ENCODE peak calls at places on chromosomes 13 and 19, in nine cellular contexts. T is AG04450, R is lower leg skin, N is breast epithelium, S is choroid plexus epithelial cell, M is brain microvascular endothelial cell, B is fibroblast of lung, L is psoas muscle, P is body of pancreas. J is an unnamed sample.

GRCh38 chr19:18704054-18704453 is 20.6 kb downstream of the CRTC1 start:
- DNase-seq in T (no peak), R (no peak), N (no peak), S (no peak), M (no peak), B (no peak), L (no peak), P (no peak), J (no peak)

GRCh38 chr13:46170687-46171086 is 11.3 kb downstream of the LCP1 start:
- DNase-seq in T (no peak), R (no peak), N (no peak), S (peak), M (no peak), B (no peak), L (no peak), P (no peak), J (no peak)

GRCh38 chr13:100139822-100140221 is 50.9 kb downstream of the PCCA start:
- DNase-seq in T (peak), R (no peak), N (no peak), S (peak), M (no peak), B (peak), L (no peak), P (no peak), J (no peak)

GRCh38 chr13:29487466-29488454 is 107.7 kb downstream of the SLC7A1 start:
- DNase-seq in T (no peak), R (no peak), N (no peak), S (no peak), M (no peak), B (no peak), L (no peak), P (no peak), J (no peak)

GRCh38 chr13:73039201-73040108 is 19.4 kb upstream of the KLF5 start:
- DNase-seq in T (no peak), R (no peak), N (no peak), S (no peak), M (no peak), B (no peak), L (no peak), P (no peak), J (no peak)

GRCh38 chr13:57666131-57666530 is 34.6 kb downstream of the PCDH17 start:
- DNase-seq in T (no peak), R (no peak), N (no peak), S (no peak), M (no peak), B (no peak), L (no peak), P (no peak), J (no peak)

GRCh38 chr19:35090160-35090794 is 25.3 kb upstream of the FXYD3 start:
- DNase-seq in T (no peak), R (peak), N (peak), S (peak), M (peak), B (peak), L (no peak), P (peak), J (peak)

GRCh38 chr19:1956868-1957492 is 16.0 kb downstream of the CSNK1G2 start:
- DNase-seq in T (no peak), R (no peak), N (no peak), S (no peak), M (no peak), B (no peak), L (peak), P (no peak), J (no peak)

GRCh38 chr13:99985886-99986527 is 4.4 kb downstream of the ZIC2 start:
- DNase-seq in T (no peak), R (no peak), N (no peak), S (no peak), M (no peak), B (no peak), L (no peak), P (no peak), J (no peak)

GRCh38 chr19:7917292-7918061 is 2.7 kb upstream of the SNAPC2 start:
- DNase-seq in T (no peak), R (no peak), N (no peak), S (peak), M (peak), B (peak), L (peak), P (peak), J (no peak)

GRCh38 chr13:77728265-77728966 is 30.9 kb downstream of the SLAIN1 start:
- DNase-seq in T (no peak), R (no peak), N (no peak), S (no peak), M (no peak), B (peak), L (no peak), P (no peak), J (peak)

GRCh38 chr13:107441279-107441678 is 774.1 kb downstream of the LIG4 start:
- DNase-seq in T (peak), R (no peak), N (no peak), S (peak), M (peak), B (peak), L (no peak), P (no peak), J (no peak)

GRCh38 chr19:17351815-17352435 is 14.6 kb downstream of the GTPBP3 start:
- DNase-seq in T (no peak), R (no peak), N (no peak), S (no peak), M (no peak), B (no peak), L (no peak), P (no peak), J (no peak)

GRCh38 chr13:63972328-63972727 is 2556.7 kb upstream of the PCDH20 start:
- DNase-seq in T (no peak), R (no peak), N (no peak), S (no peak), M (no peak), B (no peak), L (no peak), P (no peak), J (peak)

GRCh38 chr19:53101518-53101917 is 1.7 kb downstream of the ZNF160 start:
- DNase-seq in T (no peak), R (no peak), N (no peak), S (peak), M (peak), B (peak), L (no peak), P (no peak), J (no peak)

GRCh38 chr19:47225746-47226425 is 5.1 kb downstream of the BBC3 start:
- DNase-seq in T (peak), R (peak), N (peak), S (peak), M (peak), B (peak), L (peak), P (peak), J (no peak)
- TF ChIP-seq CTCF in T (no peak), R (no peak), N (peak), S (peak), M (peak), B (no peak), L (peak), P (peak), J (peak)

DNA sequence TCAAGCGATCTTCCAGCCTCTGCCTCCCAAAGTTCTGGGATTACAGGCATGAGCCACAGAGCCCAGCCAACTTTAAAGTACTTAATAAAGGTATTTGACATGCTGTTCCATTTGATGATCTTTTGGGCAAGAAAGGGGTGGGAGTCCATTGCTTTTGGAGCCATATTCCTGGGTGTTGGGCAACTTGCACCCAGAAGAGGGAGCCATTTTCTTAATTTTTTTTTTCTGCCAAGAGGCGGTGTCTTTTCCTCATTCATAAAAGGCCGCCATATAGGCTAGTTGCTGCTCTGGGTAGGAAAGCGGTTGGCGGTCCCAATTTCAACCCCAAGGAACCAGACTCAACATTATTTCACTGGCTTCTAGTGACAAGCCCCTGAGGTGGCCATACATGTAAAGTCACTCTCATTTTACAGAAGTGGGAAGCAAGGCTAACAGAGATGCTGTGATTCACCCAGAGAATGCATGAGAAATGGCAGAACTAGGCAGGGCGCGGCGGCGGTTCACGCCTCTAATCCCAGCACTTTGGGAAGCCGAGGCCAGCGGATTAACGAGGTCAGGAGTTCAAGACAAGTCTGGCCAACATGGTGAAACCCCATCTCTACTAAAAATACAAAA is 139.6 kb downstream of the CACNA1A start:
- DNase-seq in T (no peak), R (no peak), N (no peak), S (peak), M (no peak), B (peak), L (no peak), P (no peak), J (no peak)
- H3K4me3 ChIP-seq in T (no peak), R (no peak), N (no peak), S (no peak), M (no peak), B (no peak), L (no peak), P (no peak), J (no peak)

GRCh38 chr13:51221674-51222509 is at the start of gene FAM124A:
- DNase-seq in T (no peak), R (no peak), N (no peak), S (peak), M (no peak), B (peak), L (peak), P (peak), J (no peak)

GRCh38 chr13:51220706-51221105 is 1.5 kb upstream of the FAM124A start:
- DNase-seq in T (no peak), R (no peak), N (no peak), S (no peak), M (no peak), B (peak), L (no peak), P (no peak), J (no peak)

GRCh38 chr13:51221108-51221507 is 1.1 kb upstream of the FAM124A start:
- DNase-seq in T (no peak), R (no peak), N (no peak), S (no peak), M (no peak), B (no peak), L (no peak), P (no peak), J (no peak)

GRCh38 chr13:51223284-51224270 is 1.4 kb downstream of the FAM124A start:
- DNase-seq in T (no peak), R (no peak), N (no peak), S (no peak), M (no peak), B (no peak), L (no peak), P (no peak), J (no peak)

GRCh38 chr13:51222510-51223283 is 499 bp downstream of the FAM124A start:
- DNase-seq in T (no peak), R (no peak), N (no peak), S (no peak), M (no peak), B (peak), L (no peak), P (no peak), J (no peak)
- TF ChIP-seq CTCF in T (no peak), R (no peak), N (no peak), S (peak), M (peak), B (no peak), L (no peak), P (no peak), J (peak)

GRCh38 chr13:26050568-26051230 is 1.1 kb downstream of the SHISA2 start:
- DNase-seq in T (no peak), R (no peak), N (no peak), S (peak), M (no peak), B (peak), L (peak), P (no peak), J (no peak)
- H3K4me3 ChIP-seq in T (no peak), R (no peak), N (peak), S (peak), M (peak), B (no peak), L (peak), P (no peak), J (no peak)

J was measured in LNCaP clone FGC.